ENCODE peak calls at places on chromosomes 13 and 19, in seven cellular contexts. D is dorsolateral prefrontal cortex, X is MM.1S, L is thoracic aorta, Y is AG04450, V is psoas muscle, S is heart right ventricle. O is an unnamed sample.

GRCh38 chr13:77584111-77584510 is 48.6 kb downstream of the SCEL start:
- DNase-seq in D (peak; percentile 72), X (no peak), L (no peak), Y (no peak), V (no peak), S (no peak), O (no peak)

GRCh38 chr19:55777528-55777927 is 8.6 kb downstream of the RFPL4AL1 start:
- DNase-seq in D (no peak), X (peak; percentile 42), L (no peak), Y (no peak), V (no peak), S (no peak), O (no peak)

GRCh38 chr13:100707818-100708740 is 33.5 kb upstream of the TMTC4 start:
- DNase-seq in D (no peak), X (no peak), L (no peak), Y (no peak), V (no peak), S (no peak), O (no peak)

GRCh38 chr19:2332341-2333026 is 4.0 kb downstream of the SPPL2B start:
- DNase-seq in D (no peak), X (peak; percentile 52), L (no peak), Y (no peak), V (no peak), S (peak; percentile 38), O (no peak)

GRCh38 chr19:55115446-55116065 is 1.9 kb downstream of the PPP1R12C start:
- DNase-seq in D (no peak), X (no peak), L (no peak), Y (no peak), V (no peak), S (no peak), O (no peak)

GRCh38 chr19:32018014-32018413 is 327.4 kb upstream of the ZNF507 start:
- DNase-seq in D (no peak), X (no peak), L (no peak), Y (no peak), V (no peak), S (no peak), O (no peak)

GRCh38 chr13:32370805-32371204 is 55.5 kb downstream of the BRCA2 start:
- DNase-seq in D (no peak), X (no peak), L (no peak), Y (no peak), V (no peak), S (no peak), O (no peak)

GRCh38 chr13:57633141-57633949 is 1.8 kb downstream of the PCDH17 start:
- DNase-seq in D (peak; percentile 80), X (no peak), L (no peak), Y (no peak), V (peak; percentile 48), S (peak; percentile 83), O (no peak)

GRCh38 chr13:97976551-97977375 is 23.3 kb downstream of the IPO5 start:
- DNase-seq in D (no peak), X (peak; percentile 35), L (peak; percentile 48), Y (no peak), V (no peak), S (peak; percentile 36), O (no peak)

GRCh38 chr13:112859817-112860190 is 109.2 kb upstream of the MCF2L start:
- DNase-seq in D (no peak), X (no peak), L (no peak), Y (peak; percentile 46), V (no peak), S (no peak), O (no peak)

GRCh38 chr13:27783111-27783510 is 9.2 kb upstream of the GSX1 start:
- DNase-seq in D (no peak), X (no peak), L (no peak), Y (no peak), V (no peak), S (no peak), O (no peak)
- TF ChIP-seq CTCF in D (no peak), X (no peak), L (no peak), Y (peak; percentile 59), V (peak; percentile 4), S (peak; percentile 61), O (peak; percentile 32)

GRCh38 chr19:6041071-6041470 is 63.1 kb upstream of the RANBP3 start:
- DNase-seq in D (no peak), X (no peak), L (no peak), Y (no peak), V (no peak), S (no peak), O (no peak)
- H3K27me3 ChIP-seq in D (no peaks in the 10 kb centered on the region), X (peaks cover 98% of the 10 kb centered on the region), L (no peaks in the 10 kb centered on the region), Y (no peaks in the 10 kb centered on the region), V (no peaks in the 10 kb centered on the region), S (no peaks in the 10 kb centered on the region), O (no peaks in the 10 kb centered on the region)

GRCh38 chr19:10270616-10271394 is at the start of gene ICAM1:
- DNase-seq in D (no peak), X (peak; percentile 86), L (no peak), Y (no peak), V (peak; percentile 85), S (peak; percentile 83), O (no peak)
- TF ChIP-seq CTCF in D (no peak), X (no peak), L (no peak), Y (no peak), V (no peak), S (no peak), O (no peak)

DNA sequence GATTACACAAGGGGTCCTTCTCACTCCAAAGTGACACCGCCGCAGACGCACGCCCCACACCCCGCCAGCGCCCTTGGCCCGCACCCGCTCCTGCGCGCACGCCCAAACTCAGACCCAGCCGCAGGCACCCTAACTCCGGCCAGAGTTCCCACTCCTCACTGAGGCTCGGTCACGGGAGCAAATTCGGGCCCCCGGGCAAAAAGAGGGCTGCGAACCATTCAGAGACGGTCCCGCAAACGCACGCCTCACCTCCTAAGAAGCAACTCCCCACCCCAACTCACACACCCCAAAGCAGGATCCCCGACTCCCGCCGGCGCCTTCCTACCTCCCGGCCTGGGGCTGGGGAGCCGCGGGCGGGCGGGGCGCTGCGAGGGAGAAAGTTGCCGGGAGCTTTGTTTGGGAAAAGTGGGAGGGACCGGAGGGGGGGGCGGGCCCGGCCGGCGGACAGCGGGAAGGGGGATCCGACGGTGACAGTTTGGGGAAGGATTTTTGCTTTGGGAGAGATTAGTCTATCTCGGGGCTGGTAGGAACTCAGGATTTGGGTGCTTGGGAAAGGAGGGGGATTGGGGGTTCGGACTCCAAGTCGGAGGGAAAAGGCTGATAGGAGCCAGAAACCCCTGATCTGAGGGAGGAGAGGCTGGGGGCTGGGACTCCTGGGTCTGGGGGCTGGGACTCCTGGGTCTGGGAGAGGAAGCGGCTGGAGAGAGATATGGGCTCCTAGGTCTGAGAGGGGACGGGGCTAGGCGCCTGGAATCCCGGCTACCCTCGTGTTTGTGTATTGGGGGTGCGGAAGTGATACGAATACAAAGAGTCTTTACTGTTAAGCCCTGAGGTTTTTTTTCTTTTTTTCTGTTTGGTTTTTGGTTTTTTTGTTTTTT is at the start of gene TEAD2:
- DNase-seq in D (no peak), X (no peak), L (no peak), Y (no peak), V (peak; percentile 77), S (peak; percentile 84), O (no peak)
- H3K27me3 ChIP-seq in D (peaks cover 44% of the 10 kb centered on the region), X (peaks cover 85% of the 10 kb centered on the region), L (no peaks in the 10 kb centered on the region), Y (no peaks in the 10 kb centered on the region), V (no peaks in the 10 kb centered on the region), S (peaks cover 31% of the 10 kb centered on the region), O (no peaks in the 10 kb centered on the region)

DNA sequence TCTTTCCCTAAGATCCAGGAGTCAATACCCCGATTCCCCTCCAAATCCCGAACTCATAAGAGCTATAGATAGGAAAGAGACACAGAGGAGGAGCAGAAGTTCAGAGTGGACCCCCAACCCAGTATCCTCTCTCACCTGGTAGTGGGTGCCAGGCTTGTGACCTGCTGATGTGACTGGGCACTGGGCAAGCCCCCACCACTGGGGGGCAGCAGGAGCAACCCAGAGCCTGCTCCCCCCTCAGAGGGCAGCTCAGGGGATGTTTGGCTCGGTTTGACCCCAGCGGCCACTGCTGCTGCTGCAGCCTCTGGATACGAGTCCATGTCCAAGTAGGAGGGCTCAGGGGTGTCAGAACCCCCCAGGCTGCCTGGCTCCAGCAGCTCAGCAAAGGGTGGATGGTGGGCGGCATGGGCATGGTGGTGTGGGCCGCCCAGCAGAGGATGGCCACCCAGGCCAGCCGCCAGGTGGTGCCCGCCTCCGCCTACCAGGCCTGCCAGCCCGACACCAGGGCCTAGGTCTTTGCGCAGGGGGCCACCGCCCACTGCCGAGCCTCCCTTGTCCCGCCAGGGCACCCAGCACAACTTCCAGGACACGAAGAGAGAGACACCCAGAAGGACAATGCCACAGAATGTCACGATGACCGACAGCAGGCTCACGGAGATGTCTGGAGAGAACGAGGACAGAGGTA is 7.4 kb downstream of the SYT3 start:
- DNase-seq in D (no peak), X (no peak), L (no peak), Y (no peak), V (no peak), S (no peak), O (no peak)
- TF ChIP-seq CTCF in D (no peak), X (no peak), L (no peak), Y (no peak), V (no peak), S (no peak), O (no peak)

O was measured in BJ.